ENCODE peak calls at places on chromosomes 5 and 9, in five cellular contexts. X is Karpas-422; D is CD8-positive, alpha-beta T cell; G is OCI-LY7; U is tibial nerve. K is an unnamed sample. For H3K4me1, the result is how much of the 10 kb centered on the place peaks cover.

GRCh38 chr5:163880307-163880706 is 374.9 kb downstream of the MAT2B start:
- DNase-seq in X (no peak), G (no peak), D (no peak), U (no peak), K (no peak)

GRCh38 chr5:1737790-1738405 is 61.7 kb downstream of the MRPL36 start:
- DNase-seq in X (peak), G (peak), U (no peak), D (peak), K (no peak)

GRCh38 chr5:55918097-55919035 is 67.2 kb downstream of the IL31RA start:
- DNase-seq in G (no peak), X (no peak), U (no peak), D (no peak), K (no peak)

GRCh38 chr5:105501315-105501714 is 1938.7 kb upstream of the NUDT12 start:
- DNase-seq in X (no peak), G (no peak), U (no peak), D (no peak), K (no peak)

GRCh38 chr9:128899566-128900322 is 17.8 kb downstream of the LRRC8A start:
- DNase-seq in G (no peak), U (no peak), D (no peak), X (no peak), K (no peak)

GRCh38 chr5:143248822-143249579 is 154.5 kb downstream of the NR3C1 start:
- DNase-seq in D (no peak), X (no peak), U (no peak), G (no peak), K (no peak)

GRCh38 chr9:106862946-106863740 is at the start of gene ZNF462:
- DNase-seq in D (no peak), G (peak), U (peak), X (no peak), K (peak)

GRCh38 chr9:88873635-88874034 is 117.6 kb upstream of the S1PR3 start:
- DNase-seq in U (no peak), G (no peak), X (no peak), D (no peak), K (no peak)

GRCh38 chr5:69364414-69364813 is 4.9 kb downstream of the AK6 start:
- DNase-seq in D (no peak), G (peak), U (no peak), X (peak), K (no peak)

GRCh38 chr5:135650081-135650480 is 71.3 kb upstream of the CXCL14 start:
- DNase-seq in X (no peak), U (no peak), G (no peak), D (no peak), K (no peak)

GRCh38 chr9:121744687-121745395 is 93.4 kb downstream of the DAB2IP start:
- DNase-seq in G (no peak), U (no peak), X (no peak), D (no peak), K (no peak)

GRCh38 chr5:151100690-151101089 is 19.9 kb upstream of the TNIP1 start:
- DNase-seq in G (no peak), U (no peak), D (no peak), X (no peak), K (no peak)
- H3K4me1 ChIP-seq in G (under half), U (under half), D (under half), X (under half), K (under half)

GRCh38 chr5:35859101-35859661 is 2.5 kb downstream of the IL7R start:
- DNase-seq in X (no peak), U (no peak), G (peak), D (no peak), K (no peak)
- H3K4me3 ChIP-seq in X (no peak), U (no peak), G (peak), D (peak), K (peak)

DNA sequence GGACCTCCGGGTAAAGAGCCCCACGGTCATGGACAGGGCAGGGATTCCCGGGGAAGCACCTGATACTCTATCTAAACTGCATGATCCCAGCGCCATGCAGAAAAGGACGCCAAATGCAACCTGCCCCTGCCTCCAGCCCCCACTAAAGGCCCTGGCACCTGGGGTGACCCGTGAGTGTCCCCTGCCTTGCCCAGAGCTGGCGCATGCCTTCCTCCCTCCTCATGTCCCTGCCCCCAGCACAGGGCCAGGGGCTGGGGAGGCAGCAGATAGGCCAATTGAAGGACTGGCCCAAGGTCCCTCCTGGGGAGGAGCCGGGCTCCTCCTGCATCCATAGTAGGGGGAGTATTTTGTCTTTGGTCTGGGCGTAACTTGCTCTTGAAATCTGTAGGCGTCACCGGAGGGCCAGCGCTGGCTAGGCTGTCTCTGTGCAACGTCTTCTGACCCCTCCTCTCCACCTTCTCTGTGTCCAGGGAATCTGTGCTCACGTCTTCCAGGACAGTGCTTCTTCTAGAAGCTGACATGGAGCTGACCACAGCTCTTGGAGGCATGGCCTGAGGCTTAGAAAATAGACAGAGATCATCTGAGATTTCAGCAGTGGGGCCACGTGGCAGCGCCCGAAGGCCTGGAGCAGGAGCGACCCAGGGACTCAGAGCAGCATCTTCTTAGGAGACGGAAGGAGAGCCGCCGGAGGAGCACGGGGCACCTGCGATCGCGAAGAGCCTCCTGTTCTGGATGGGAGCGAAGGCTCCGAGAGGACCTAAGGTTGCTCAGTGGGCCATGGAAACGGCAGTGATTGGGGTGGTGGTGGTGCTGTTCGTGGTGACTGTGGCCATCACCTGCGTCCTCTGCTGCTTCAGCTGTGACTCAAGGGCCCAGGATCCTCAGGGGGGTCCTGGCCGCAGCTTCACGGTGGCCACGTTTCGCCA is 660 bp downstream of the SPAAR start:
- DNase-seq in U (no peak), D (no peak), X (no peak), G (no peak), K (no peak)
- H3K4me1 ChIP-seq in U (half or more), D (half or more), X (under half), G (under half), K (half or more)

GRCh38 chr9:19239955-19240354 is 9.5 kb downstream of the DENND4C start:
- DNase-seq in X (no peak), G (no peak), D (no peak), U (no peak), K (no peak)

GRCh38 chr9:19247420-19247819 is 16.9 kb downstream of the DENND4C start:
- DNase-seq in U (no peak), X (no peak), D (no peak), G (no peak), K (no peak)

GRCh38 chr9:19246891-19247290 is 16.4 kb downstream of the DENND4C start:
- DNase-seq in U (no peak), X (no peak), D (no peak), G (no peak), K (no peak)

DNA sequence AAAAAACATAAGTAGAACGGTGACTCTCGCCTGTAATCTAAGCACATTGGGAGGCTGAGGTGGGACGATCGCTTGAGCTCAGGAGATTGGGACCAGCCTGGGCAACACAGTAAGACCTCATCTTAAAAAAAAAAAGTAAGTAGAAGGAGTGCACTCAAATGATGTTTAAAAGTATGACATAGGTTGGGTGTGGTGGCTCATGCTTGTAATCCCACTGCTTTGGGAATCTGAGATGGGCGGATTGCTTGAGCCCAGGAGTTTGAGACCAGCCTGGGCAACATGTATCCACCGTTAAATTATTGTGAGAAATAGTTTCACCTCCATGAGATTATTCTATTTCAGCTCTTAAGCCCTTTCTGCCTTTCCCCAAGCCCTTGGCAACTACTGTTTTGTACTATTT is 11.2 kb downstream of the DENND4C start:
- DNase-seq in G (no peak), D (no peak), U (no peak), X (no peak), K (no peak)
- H3K4me3 ChIP-seq in G (no peak), D (no peak), U (no peak), X (no peak), K (no peak)